ENCODE peak calls at places on chromosomes 1 and 21, in eight cellular contexts. P is GM23248, A is hepatocyte, K is SK-N-SH, X is neural progenitor cell, Z is MM.1S, Q is OCI-LY7, S is HCT116. R is an unnamed sample.

GRCh38 chr21:42571391-42572150 is 57.9 kb downstream of the SLC37A1 start:
- DNase-seq in P (no peak), A (no peak), K (no peak), X (no peak), Z (no peak), Q (no peak), S (no peak), R (no peak)

GRCh38 chr1:214123061-214123784 is 135.4 kb downstream of the PROX1 start:
- DNase-seq in P (peak), A (peak), K (peak), X (peak), Z (peak), Q (peak), S (peak), R (peak)

GRCh38 chr1:3611170-3612019 is at the start of gene MEGF6:
- DNase-seq in P (peak), A (peak), K (peak), X (peak), Z (no peak), Q (no peak), S (peak), R (peak)

GRCh38 chr1:165851034-165851658 is 23.7 kb downstream of the UCK2 start:
- DNase-seq in P (peak), A (no peak), K (no peak), X (no peak), Z (peak), Q (peak), S (no peak), R (no peak)

GRCh38 chr1:228734881-228735801 is at the start of gene RHOU:
- DNase-seq in P (peak), A (peak), K (peak), X (peak), Z (peak), Q (no peak), S (peak), R (peak)

GRCh38 chr1:8858112-8858668 is 20.3 kb downstream of the ENO1 start:
- DNase-seq in P (no peak), A (peak), K (no peak), X (no peak), Z (no peak), Q (no peak), S (no peak), R (no peak)

GRCh38 chr1:205438213-205439158 is 16.6 kb upstream of the LEMD1 start:
- DNase-seq in P (peak), A (peak), K (peak), X (no peak), Z (no peak), Q (peak), S (peak), R (peak)

GRCh38 chr21:25307489-25307888 is 299.8 kb downstream of the MRPL39 start:
- DNase-seq in P (peak), A (no peak), K (no peak), X (no peak), Z (no peak), Q (no peak), S (no peak), R (no peak)

GRCh38 chr1:87586501-87586900 is 257.8 kb downstream of the LMO4 start:
- DNase-seq in P (no peak), A (no peak), K (no peak), X (no peak), Z (no peak), Q (no peak), S (no peak), R (no peak)

GRCh38 chr1:164611754-164612642 is 53.0 kb downstream of the PBX1 start:
- DNase-seq in P (peak), A (peak), K (peak), X (peak), Z (no peak), Q (no peak), S (peak), R (peak)

GRCh38 chr1:165490175-165490574 is 45.2 kb upstream of the RXRG start:
- DNase-seq in P (no peak), A (no peak), K (no peak), X (no peak), Z (peak), Q (no peak), S (no peak), R (no peak)

GRCh38 chr1:157101196-157101595 is 1.6 kb upstream of the ETV3L start:
- DNase-seq in P (no peak), A (no peak), K (no peak), X (no peak), Z (no peak), Q (no peak), S (no peak), R (no peak)

GRCh38 chr1:197862221-197862620 is 40.2 kb upstream of the C1orf53 start:
- DNase-seq in P (peak), A (no peak), K (no peak), X (no peak), Z (no peak), Q (no peak), S (no peak), R (no peak)

GRCh38 chr1:184615301-184615700 is 139.4 kb downstream of the EDEM3 start:
- DNase-seq in P (no peak), A (no peak), K (no peak), X (no peak), Z (no peak), Q (no peak), S (no peak), R (no peak)

GRCh38 chr21:42565886-42566523 is 52.4 kb downstream of the SLC37A1 start:
- DNase-seq in P (no peak), A (no peak), K (no peak), X (no peak), Z (no peak), Q (no peak), S (no peak), R (no peak)

GRCh38 chr21:46318464-46318845 is 5.2 kb downstream of the C21orf58 start:
- DNase-seq in P (no peak), A (no peak), K (no peak), X (no peak), Z (no peak), Q (no peak), S (no peak), R (no peak)

GRCh38 chr1:150162862-150163706 is 13.4 kb downstream of the PLEKHO1 start:
- DNase-seq in P (peak), A (peak), K (peak), X (peak), Z (no peak), Q (peak), S (no peak), R (peak)

GRCh38 chr21:14259669-14260458 is 43.9 kb downstream of the RBM11 start:
- DNase-seq in P (peak), A (peak), K (peak), X (peak), Z (peak), Q (peak), S (peak), R (peak)

GRCh38 chr1:230123280-230124186 is 56.5 kb downstream of the GALNT2 start:
- DNase-seq in P (no peak), A (no peak), K (no peak), X (no peak), Z (peak), Q (peak), S (no peak), R (no peak)

GRCh38 chr1:2258122-2258812 is 30.1 kb downstream of the SKI start:
- DNase-seq in P (no peak), A (no peak), K (no peak), X (no peak), Z (no peak), Q (no peak), S (no peak), R (no peak)

GRCh38 chr1:98104285-98104684 is 183.5 kb upstream of the DPYD start:
- DNase-seq in P (peak), A (no peak), K (no peak), X (no peak), Z (no peak), Q (no peak), S (no peak), R (no peak)

GRCh38 chr1:201884472-201884871 is 4.2 kb upstream of the SHISA4 start:
- DNase-seq in P (no peak), A (no peak), K (no peak), X (no peak), Z (no peak), Q (no peak), S (no peak), R (no peak)
- TF ChIP-seq EZH2phosphoT487 in P (no peak), A (no peak), K (no peak), X (no peak), Z (no peak), Q (no peak), S (no peak), R (no peak)

GRCh38 chr1:246151796-246152434 is 355.2 kb downstream of the SMYD3 start:
- DNase-seq in P (no peak), A (no peak), K (no peak), X (peak), Z (no peak), Q (no peak), S (no peak), R (peak)
- TF ChIP-seq EZH2phosphoT487 in P (no peak), A (no peak), K (no peak), X (no peak), Z (no peak), Q (no peak), S (no peak), R (no peak)

DNA sequence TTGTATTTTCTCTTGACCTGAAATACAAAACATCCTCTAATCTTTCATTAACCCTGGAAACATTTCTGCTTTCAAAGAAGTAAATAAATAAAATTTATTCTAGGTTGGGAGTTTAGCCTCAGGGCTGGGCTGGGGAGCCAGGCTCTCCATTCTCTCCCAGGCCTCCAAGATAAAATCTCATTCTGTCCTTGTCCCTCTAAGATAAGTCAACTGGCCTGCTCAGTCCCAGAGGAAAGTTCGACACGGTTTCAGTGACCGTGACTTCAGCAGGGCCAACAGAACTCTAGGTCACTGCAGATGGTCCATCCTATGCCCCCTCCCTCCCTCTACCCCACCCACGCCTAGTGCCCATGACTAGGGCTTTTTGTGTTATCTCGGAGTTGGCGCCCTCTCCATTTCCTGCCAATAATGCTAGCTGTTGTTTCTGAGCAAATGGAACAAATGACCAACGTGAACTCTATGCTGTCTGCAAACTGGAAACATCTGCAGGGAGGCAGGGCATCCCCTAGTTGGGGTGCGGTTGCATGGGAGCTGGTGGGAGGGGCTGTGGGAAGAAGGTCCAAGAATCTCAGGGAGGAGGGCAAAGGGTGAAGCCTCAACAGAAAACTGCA is 10.1 kb upstream of the ADORA3 start:
- DNase-seq in P (no peak), A (no peak), K (peak), X (no peak), Z (no peak), Q (no peak), S (no peak), R (no peak)
- TF ChIP-seq EZH2phosphoT487 in P (no peak), A (no peak), K (no peak), X (no peak), Z (no peak), Q (no peak), S (no peak), R (no peak)

GRCh38 chr1:202240956-202241355 is 47.4 kb downstream of the LGR6 start:
- DNase-seq in P (no peak), A (no peak), K (no peak), X (no peak), Z (no peak), Q (no peak), S (no peak), R (no peak)

GRCh38 chr1:202243006-202243405 is 49.4 kb downstream of the LGR6 start:
- DNase-seq in P (no peak), A (no peak), K (no peak), X (no peak), Z (no peak), Q (no peak), S (no peak), R (no peak)

GRCh38 chr1:202238914-202239313 is 45.3 kb downstream of the LGR6 start:
- DNase-seq in P (no peak), A (no peak), K (no peak), X (no peak), Z (no peak), Q (no peak), S (no peak), R (no peak)

GRCh38 chr1:202242080-202242419 is 48.5 kb downstream of the LGR6 start:
- DNase-seq in P (no peak), A (no peak), K (no peak), X (no peak), Z (no peak), Q (no peak), S (no peak), R (no peak)

DNA sequence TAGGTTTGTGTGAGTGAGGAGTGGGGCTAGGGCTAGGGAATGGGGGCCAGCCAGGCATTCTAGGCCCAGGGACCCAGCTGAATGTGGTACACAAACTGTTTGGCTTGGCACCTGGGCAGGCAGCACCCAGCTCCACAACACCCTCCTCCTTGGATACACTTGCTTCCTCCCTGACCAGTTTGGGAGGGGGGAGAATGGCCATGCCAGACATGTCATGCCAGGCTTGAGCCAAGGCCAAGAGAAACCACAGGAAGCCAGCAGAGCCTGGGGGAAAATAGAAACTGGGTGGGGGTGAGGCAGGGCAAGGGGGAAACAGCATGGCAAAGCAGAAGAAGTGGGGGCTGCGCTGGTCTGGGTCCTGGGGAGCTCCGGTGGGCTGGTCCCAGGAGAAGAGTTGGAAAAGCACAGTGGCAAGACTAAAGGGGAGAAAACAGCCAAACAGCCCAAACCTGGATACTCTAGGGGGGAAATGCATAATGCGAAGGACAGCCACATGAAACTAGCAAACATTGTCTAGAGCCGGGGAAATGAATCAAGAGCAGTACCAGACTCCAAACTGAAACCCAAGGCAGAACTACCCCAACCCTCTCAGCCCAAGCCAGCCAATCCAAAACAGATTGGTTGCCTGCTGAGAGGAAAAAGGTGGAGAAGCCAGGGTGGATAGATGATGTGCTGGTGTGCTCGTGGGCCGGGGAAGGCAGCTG is 47.9 kb downstream of the LGR6 start:
- DNase-seq in P (no peak), A (no peak), K (peak), X (no peak), Z (no peak), Q (no peak), S (no peak), R (no peak)
- TF ChIP-seq EZH2phosphoT487 in P (no peak), A (no peak), K (no peak), X (no peak), Z (no peak), Q (no peak), S (no peak), R (no peak)

GRCh38 chr1:193443886-193444285 is 257.5 kb upstream of the B3GALT2 start:
- DNase-seq in P (no peak), A (no peak), K (no peak), X (no peak), Z (no peak), Q (no peak), S (no peak), R (no peak)
- TF ChIP-seq EZH2phosphoT487 in P (no peak), A (no peak), K (no peak), X (no peak), Z (no peak), Q (no peak), S (no peak), R (no peak)

DNA sequence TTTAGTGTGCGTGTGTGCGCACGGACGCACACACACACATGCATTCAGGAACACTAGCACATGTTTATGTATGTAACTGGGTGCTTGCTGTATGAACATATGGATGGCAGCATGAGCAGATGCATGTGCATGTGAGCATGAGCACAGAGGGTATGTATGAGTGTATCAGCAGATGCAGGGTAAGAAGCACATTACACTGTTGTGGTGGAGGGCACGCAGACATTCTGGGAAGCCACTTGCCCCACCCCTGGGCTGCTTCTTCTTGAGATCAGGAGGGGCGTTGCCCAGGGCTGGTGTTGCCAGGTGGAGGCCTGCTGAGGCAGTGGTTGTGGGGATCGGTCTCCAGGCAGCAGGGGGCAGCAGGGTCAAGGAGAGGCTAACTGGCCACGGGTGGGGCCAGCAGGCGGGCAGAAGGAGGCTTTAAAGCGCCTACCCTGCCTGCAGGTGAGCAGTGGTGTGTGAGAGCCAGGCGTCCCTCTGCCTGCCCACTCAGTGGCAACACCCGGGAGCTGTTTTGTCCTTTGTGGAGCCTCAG is 3.9 kb upstream of the P3R3URF start:
- DNase-seq in P (no peak), A (peak), K (no peak), X (peak), Z (no peak), Q (peak), S (peak), R (peak)
- TF ChIP-seq EZH2phosphoT487 in P (no peak), A (no peak), K (no peak), X (no peak), Z (no peak), Q (no peak), S (no peak), R (no peak)

GRCh38 chr1:53063744-53064515 is 1.9 kb downstream of the PODN start:
- DNase-seq in P (no peak), A (no peak), K (peak), X (no peak), Z (no peak), Q (no peak), S (no peak), R (no peak)

GRCh38 chr1:53061859-53062714 is at the start of gene PODN:
- DNase-seq in P (peak), A (peak), K (peak), X (peak), Z (no peak), Q (no peak), S (no peak), R (peak)

GRCh38 chr1:53060580-53060979 is 1.4 kb upstream of the PODN start:
- DNase-seq in P (peak), A (no peak), K (no peak), X (no peak), Z (no peak), Q (no peak), S (no peak), R (no peak)

GRCh38 chr1:53062731-53063591 is 948 bp downstream of the PODN start:
- DNase-seq in P (peak), A (no peak), K (peak), X (peak), Z (no peak), Q (no peak), S (no peak), R (peak)

GRCh38 chr1:53061123-53061858 is 722 bp upstream of the PODN start:
- DNase-seq in P (peak), A (no peak), K (no peak), X (no peak), Z (no peak), Q (no peak), S (no peak), R (no peak)
- TF ChIP-seq EZH2phosphoT487 in P (no peak), A (no peak), K (no peak), X (no peak), Z (no peak), Q (no peak), S (no peak), R (no peak)

GRCh38 chr1:160117709-160118183 is 2.2 kb downstream of the ATP1A2 start:
- DNase-seq in P (peak), A (peak), K (no peak), X (peak), Z (no peak), Q (no peak), S (no peak), R (no peak)
- TF ChIP-seq EZH2phosphoT487 in P (no peak), A (no peak), K (no peak), X (no peak), Z (no peak), Q (no peak), S (no peak), R (no peak)

DNA sequence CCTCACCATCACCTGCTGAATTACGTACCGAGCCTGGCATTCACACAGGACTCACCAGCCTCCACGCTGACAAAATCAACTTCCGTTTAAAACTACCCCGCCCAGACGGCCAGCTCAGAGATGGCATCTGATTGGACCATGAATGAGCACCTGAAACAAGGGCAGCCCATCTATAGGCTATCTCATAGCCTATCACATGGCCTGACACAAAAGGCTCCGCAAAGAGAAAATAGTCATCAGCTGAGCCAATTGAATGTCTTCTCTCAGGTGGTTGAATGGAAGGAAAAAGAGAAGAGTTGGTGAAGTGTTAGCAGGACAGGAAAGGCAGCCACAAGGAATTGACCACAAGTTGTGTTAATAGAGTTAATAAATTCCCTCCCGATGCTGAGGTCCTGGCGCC is 50.6 kb upstream of the ZC3H12A start:
- DNase-seq in P (no peak), A (no peak), K (no peak), X (no peak), Z (peak), Q (peak), S (no peak), R (no peak)
- TF ChIP-seq EZH2phosphoT487 in P (no peak), A (no peak), K (no peak), X (no peak), Z (no peak), Q (no peak), S (no peak), R (no peak)